ENCODE peak calls at places on chromosomes 11 and 22, in five cellular contexts. Q is endothelial cell of umbilical vein, F is T-helper 1 cell, E is mucosa of gallbladder, M is fibroblast of pulmonary artery. N is an unnamed sample.

GRCh38 chr11:58059011-58059358 is 28.2 kb downstream of the OR6Q1 start:
- DNase-seq in M (peak), Q (peak), E (no peak), F (no peak), N (peak)

GRCh38 chr11:113241190-113242051 is 73.0 kb upstream of the TTC12 start:
- DNase-seq in F (no peak), M (no peak), E (no peak), Q (no peak), N (no peak)

GRCh38 chr11:117818036-117818858 is 6.3 kb downstream of the FXYD2 start:
- DNase-seq in Q (peak), M (peak), E (peak), F (no peak), N (peak)

GRCh38 chr11:115425816-115426215 is 78.4 kb downstream of the CADM1 start:
- DNase-seq in M (no peak), F (no peak), E (no peak), Q (no peak), N (no peak)

GRCh38 chr22:36546092-36546804 is 17.3 kb upstream of the EIF3D start:
- DNase-seq in M (peak), E (no peak), Q (peak), F (no peak), N (peak)

GRCh38 chr22:24938741-24939341 is 7.7 kb downstream of the LHFPL7 start:
- DNase-seq in M (peak), F (no peak), E (peak), Q (peak), N (peak)

GRCh38 chr11:101436511-101437142 is 147.2 kb downstream of the TRPC6 start:
- DNase-seq in E (no peak), M (peak), Q (peak), F (no peak), N (peak)

GRCh38 chr11:75576445-75577049 is 14.5 kb downstream of the SERPINH1 start:
- DNase-seq in M (peak), F (no peak), Q (peak), E (peak), N (no peak)

GRCh38 chr22:50060441-50061140 is 2.5 kb upstream of the TTLL8 start:
- DNase-seq in Q (no peak), F (no peak), E (no peak), M (no peak), N (no peak)

GRCh38 chr11:14969922-14970323 is 2.2 kb downstream of the CALCA start:
- DNase-seq in Q (peak), F (no peak), M (peak), E (peak), N (peak)